ENCODE peak calls at places on chromosomes 2 and 18, in four cellular contexts. F is NCI-H2081, W is 8988T, A is NCI-H774. G is an unnamed sample.

GRCh38 chr18:10353791-10354190 is 100.6 kb upstream of the APCDD1 start:
- DNase-seq in F (no peak), W (no peak), A (no peak), G (peak; percentile 68)

GRCh38 chr2:117853316-117853715 is 38.8 kb downstream of the DDX18 start:
- DNase-seq in F (no peak), W (no peak), A (no peak), G (no peak)

GRCh38 chr2:33342171-33342570 is 134.3 kb upstream of the RASGRP3 start:
- DNase-seq in F (no peak), W (no peak), A (no peak), G (no peak)

GRCh38 chr2:230713331-230714121 is 884 bp downstream of the CAB39 start:
- DNase-seq in F (peak; percentile 27), W (no peak), A (no peak), G (peak; percentile 34)

GRCh38 chr2:86304416-86304815 is 33.0 kb downstream of the REEP1 start:
- DNase-seq in F (peak; percentile 28), W (no peak), A (no peak), G (no peak)

GRCh38 chr2:191220671-191221070 is 24.5 kb upstream of the MYO1B start:
- DNase-seq in F (no peak), W (no peak), A (no peak), G (no peak)

GRCh38 chr2:223591596-223591995 is 10.6 kb downstream of the SCG2 start:
- DNase-seq in F (peak; percentile 92), W (no peak), A (peak; percentile 54), G (peak; percentile 71)

GRCh38 chr18:51211552-51211951 is 14.1 kb upstream of the MEX3C start:
- DNase-seq in F (no peak), W (no peak), A (no peak), G (no peak)

GRCh38 chr18:70037453-70038061 is 89.9 kb upstream of the CD226 start:
- DNase-seq in F (no peak), W (no peak), A (no peak), G (no peak)

GRCh38 chr2:12061785-12062184 is 315.4 kb downstream of the LPIN1 start:
- DNase-seq in F (no peak), W (no peak), A (no peak), G (no peak)